ENCODE peak calls at places on chromosomes 1 and 21, in four cellular contexts. I, J, M and V are unnamed samples.

GRCh38 chr1:31423418-31423947 is 10.5 kb downstream of the SERINC2 start:
- DNase-seq in M (no peak), I (no peak), J (peak), V (no peak)

GRCh38 chr1:232422098-232422497 is 207.8 kb downstream of the SIPA1L2 start:
- DNase-seq in M (no peak), J (no peak), I (no peak), V (no peak)

GRCh38 chr21:36551731-36552457 is 72.0 kb upstream of the CLDN14 start:
- DNase-seq in I (peak), M (no peak), J (no peak), V (no peak)

GRCh38 chr1:234617135-234617985 is 7.4 kb upstream of the IRF2BP2 start:
- DNase-seq in J (no peak), I (no peak), M (no peak), V (no peak)

GRCh38 chr1:170494369-170494768 is 37.6 kb upstream of the GORAB start:
- DNase-seq in I (no peak), J (no peak), M (no peak), V (no peak)

GRCh38 chr1:32753532-32754281 is 51.1 kb upstream of the SYNC start:
- DNase-seq in I (peak), J (no peak), M (peak), V (no peak)

GRCh38 chr1:71695820-71696219 is 586.5 kb downstream of the NEGR1 start:
- DNase-seq in M (no peak), J (no peak), I (no peak), V (no peak)

GRCh38 chr1:32774950-32775634 is 42.1 kb downstream of the YARS1 start:
- DNase-seq in J (no peak), I (no peak), M (no peak), V (no peak)

GRCh38 chr1:246333855-246334254 is 173.2 kb downstream of the SMYD3 start:
- DNase-seq in I (no peak), M (no peak), J (no peak), V (no peak)

GRCh38 chr1:12034381-12034801 is 15.1 kb downstream of the MIIP start:
- DNase-seq in J (no peak), I (no peak), M (peak), V (no peak)

GRCh38 chr1:6002714-6003501 is 10.7 kb upstream of the NPHP4 start:
- DNase-seq in I (peak), J (no peak), M (no peak), V (no peak)

GRCh38 chr1:159941139-159941866 is 4.1 kb downstream of the IGSF9 start:
- DNase-seq in J (no peak), I (no peak), M (no peak), V (no peak)

GRCh38 chr1:226308166-226308722 is 720 bp downstream of the LIN9 start:
- DNase-seq in I (no peak), M (peak), J (no peak), V (no peak)

GRCh38 chr1:85278853-85279314 is 2.5 kb upstream of the BCL10 start:
- DNase-seq in M (peak), I (no peak), J (no peak), V (peak)

GRCh38 chr1:14740466-14740865 is 142.0 kb downstream of the KAZN start:
- DNase-seq in M (no peak), J (no peak), I (no peak), V (no peak)

GRCh38 chr1:83846138-83846537 is 152.8 kb downstream of the TTLL7 start:
- DNase-seq in I (no peak), J (no peak), M (no peak), V (no peak)

GRCh38 chr1:230972855-230973271 is 5.8 kb downstream of the TTC13 start:
- DNase-seq in M (no peak), I (no peak), J (peak), V (no peak)

GRCh38 chr1:84750110-84750509 is 59.8 kb upstream of the SSX2IP start:
- DNase-seq in M (no peak), J (no peak), I (no peak), V (no peak)

GRCh38 chr1:43545686-43546387 is 15.2 kb downstream of the PTPRF start:
- DNase-seq in I (peak), M (peak), J (no peak), V (no peak)

GRCh38 chr1:44693159-44693558 is 18.6 kb downstream of the ARMH1 start:
- DNase-seq in I (no peak), J (no peak), M (no peak), V (no peak)

GRCh38 chr1:100440075-100440809 is 87.9 kb downstream of the CDC14A start:
- DNase-seq in I (no peak), M (peak), J (no peak), V (no peak)

GRCh38 chr1:31102501-31102950 is 37.0 kb upstream of the PUM1 start:
- DNase-seq in J (no peak), I (no peak), M (no peak), V (no peak)

GRCh38 chr1:196034080-196034706 is 574.0 kb downstream of the KCNT2 start:
- DNase-seq in I (no peak), M (peak), J (no peak), V (no peak)

GRCh38 chr1:115727706-115728249 is 40.7 kb downstream of the CASQ2 start:
- DNase-seq in M (no peak), J (no peak), I (no peak), V (no peak)

GRCh38 chr1:211611818-211612217 is 32.9 kb upstream of the SLC30A1 start:
- DNase-seq in M (no peak), I (no peak), J (no peak), V (no peak)

GRCh38 chr1:150262388-150263320 is 5.1 kb downstream of the CA14 start:
- DNase-seq in I (no peak), J (no peak), M (peak), V (no peak)

GRCh38 chr1:173635116-173635515 is at the start of gene TEX50:
- DNase-seq in I (no peak), J (no peak), M (no peak), V (no peak)

GRCh38 chr21:16196521-16197208 is 466.9 kb downstream of the USP25 start:
- DNase-seq in I (no peak), J (no peak), M (no peak), V (no peak)

GRCh38 chr21:45132841-45133573 is 58.6 kb downstream of the ADARB1 start:
- DNase-seq in J (no peak), I (no peak), M (no peak), V (no peak)

GRCh38 chr1:12650001-12650421 is 6.1 kb downstream of the AADACL4 start:
- DNase-seq in M (no peak), I (no peak), J (no peak), V (no peak)

GRCh38 chr1:27000817-27001460 is 7.4 kb downstream of the TRNP1 start:
- DNase-seq in I (no peak), J (no peak), M (no peak), V (no peak)

GRCh38 chr1:41673355-41673754 is 188.9 kb upstream of the EDN2 start:
- DNase-seq in J (peak), I (no peak), M (no peak), V (no peak)

GRCh38 chr1:88311907-88312306 is 372.2 kb upstream of the PKN2 start:
- DNase-seq in I (no peak), J (no peak), M (no peak), V (no peak)

GRCh38 chr1:214566158-214567104 is 15.0 kb upstream of the PTPN14 start:
- DNase-seq in M (no peak), I (no peak), J (no peak), V (no peak)
- TF ChIP-seq MAX in M (no peak), I (no peak), J (no peak), V (no peak)

DNA sequence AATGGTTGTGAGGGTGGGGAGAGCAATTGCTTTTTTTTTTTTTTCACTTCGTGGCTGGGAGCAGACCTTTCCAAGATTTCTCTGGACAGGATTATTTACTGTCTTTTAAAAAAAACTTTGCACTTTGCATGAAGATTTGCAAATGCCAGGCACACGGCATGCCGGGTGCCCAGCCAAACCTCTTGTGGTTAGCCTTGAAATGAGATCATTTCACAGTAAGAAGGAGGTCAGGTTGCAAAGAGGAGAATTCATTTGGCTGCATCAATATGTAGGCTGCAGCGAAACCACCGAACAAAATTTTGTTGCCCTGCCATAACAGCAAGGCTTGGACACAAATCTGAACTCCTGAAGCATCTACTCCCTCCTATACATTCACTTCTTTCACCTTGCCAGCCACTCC is 36.5 kb upstream of the KCND3 start:
- DNase-seq in M (no peak), J (no peak), I (no peak), V (no peak)
- TF ChIP-seq EGR1 in M (no peak), J (no peak), I (no peak), V (no peak)

DNA sequence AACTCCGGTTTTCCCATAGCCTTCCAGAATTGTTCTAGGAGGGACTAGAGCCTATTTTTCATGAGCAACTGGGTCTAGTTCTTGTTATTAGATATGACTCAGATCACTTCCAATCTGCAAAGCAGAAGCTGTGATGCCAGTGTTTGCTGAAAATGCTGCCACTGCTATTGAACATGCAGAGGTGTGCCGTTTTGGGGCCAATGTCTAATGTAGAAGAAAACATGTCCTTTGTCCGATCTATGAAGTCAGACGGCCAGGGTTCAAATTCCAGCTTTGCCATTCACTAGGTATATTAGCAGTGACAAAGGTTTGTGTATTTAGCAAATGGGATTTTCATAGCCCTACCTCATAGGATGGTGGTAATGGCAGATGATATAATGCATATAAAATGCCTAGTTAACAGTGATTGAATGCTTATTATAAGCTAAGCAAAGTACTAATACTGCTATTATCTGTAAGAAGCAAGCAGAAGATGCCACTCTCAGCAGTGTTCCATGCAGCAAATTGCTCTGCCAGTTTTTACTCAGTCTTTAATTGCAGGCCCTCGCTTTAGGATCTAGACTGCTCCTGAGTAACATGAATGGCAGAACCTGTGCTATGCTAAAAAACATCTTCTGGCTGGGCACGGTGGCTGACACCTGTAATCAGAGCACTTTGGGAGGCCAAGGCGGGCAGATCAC is 40.1 kb upstream of the CXADR start:
- DNase-seq in M (no peak), I (no peak), J (no peak), V (no peak)
- TF ChIP-seq MAX in M (no peak), I (no peak), J (no peak), V (no peak)

GRCh38 chr1:110672001-110672752 is 2.6 kb downstream of the KCNA3 start:
- DNase-seq in I (peak), J (no peak), M (peak), V (no peak)
- TF ChIP-seq EGR1 in I (no peak), J (no peak), M (no peak), V (no peak)

DNA sequence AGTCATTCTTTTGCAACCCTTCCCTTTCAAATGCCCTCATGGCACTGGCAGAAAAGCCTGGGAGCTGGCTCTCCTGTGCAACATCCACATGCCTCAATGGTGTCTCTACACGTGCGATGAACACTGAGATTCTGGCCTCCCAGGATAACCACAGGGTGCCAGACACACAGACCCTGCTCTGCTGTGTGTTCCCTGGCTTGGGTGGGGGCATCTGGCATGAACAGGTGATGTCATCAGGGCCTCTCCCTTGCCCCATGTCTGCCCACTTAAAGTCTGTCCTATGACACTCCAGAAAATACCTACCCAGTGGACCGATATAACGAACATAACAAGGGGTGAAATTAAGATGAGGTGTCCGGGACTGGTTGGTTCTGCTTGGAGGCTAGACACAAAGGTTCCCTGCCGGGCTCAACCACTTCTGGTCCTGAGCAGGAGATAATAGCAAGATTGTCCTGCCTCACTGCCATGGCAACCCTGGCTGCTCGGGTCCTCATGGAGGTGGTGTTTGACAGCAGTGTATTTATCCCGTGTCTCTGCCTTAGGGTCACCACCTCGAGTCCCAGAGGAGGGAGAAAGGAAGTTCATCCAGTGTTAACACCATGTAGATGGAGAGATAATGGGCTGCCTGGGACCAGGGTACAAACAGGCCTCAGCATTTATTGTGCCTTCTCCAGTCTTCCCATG is 19.3 kb downstream of the INSRR start:
- DNase-seq in J (no peak), M (no peak), I (no peak), V (no peak)
- TF ChIP-seq MAX in J (no peak), M (no peak), I (no peak), V (no peak)

DNA sequence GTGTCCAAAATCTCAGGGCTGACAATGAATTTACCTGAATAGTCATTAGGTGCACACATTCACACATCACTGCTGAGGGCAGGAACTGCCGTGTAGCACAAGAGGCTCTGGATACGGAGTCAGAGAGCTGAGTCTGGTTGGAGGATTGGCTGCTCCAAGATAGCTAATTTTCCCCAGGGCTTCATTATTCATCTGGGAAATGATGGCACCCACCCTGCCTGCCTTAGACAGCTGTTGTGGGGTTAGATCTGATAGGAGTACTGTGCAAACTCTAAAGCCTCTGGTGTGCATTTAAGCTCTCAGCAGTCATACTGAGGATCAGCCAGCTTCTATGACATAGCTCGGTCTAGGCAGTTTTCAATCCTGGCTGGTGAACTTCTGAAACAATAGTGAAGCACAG is 67.0 kb downstream of the LMX1A start:
- DNase-seq in M (no peak), J (no peak), I (no peak), V (no peak)
- TF ChIP-seq EGR1 in M (no peak), J (no peak), I (no peak), V (no peak)

GRCh38 chr1:73854527-73854926 is 343.4 kb downstream of the LRRIQ3 start:
- DNase-seq in M (no peak), I (no peak), J (no peak), V (no peak)
- TF ChIP-seq MAX in M (no peak), I (no peak), J (no peak), V (no peak)

GRCh38 chr1:206961668-206962067 is 8.6 kb downstream of the FCAMR start:
- DNase-seq in I (no peak), J (no peak), M (no peak), V (no peak)

GRCh38 chr1:206963119-206963712 is 7.0 kb downstream of the FCAMR start:
- DNase-seq in M (no peak), I (no peak), J (no peak), V (no peak)

GRCh38 chr1:206960676-206961386 is 9.4 kb downstream of the FCAMR start:
- DNase-seq in M (peak), J (no peak), I (no peak), V (no peak)

GRCh38 chr1:206963740-206964139 is 6.5 kb downstream of the FCAMR start:
- DNase-seq in J (no peak), M (peak), I (no peak), V (no peak)

GRCh38 chr1:206962269-206962668 is 8.0 kb downstream of the FCAMR start:
- DNase-seq in J (no peak), M (no peak), I (no peak), V (no peak)
- TF ChIP-seq EGR1 in J (no peak), M (no peak), I (no peak), V (no peak)

DNA sequence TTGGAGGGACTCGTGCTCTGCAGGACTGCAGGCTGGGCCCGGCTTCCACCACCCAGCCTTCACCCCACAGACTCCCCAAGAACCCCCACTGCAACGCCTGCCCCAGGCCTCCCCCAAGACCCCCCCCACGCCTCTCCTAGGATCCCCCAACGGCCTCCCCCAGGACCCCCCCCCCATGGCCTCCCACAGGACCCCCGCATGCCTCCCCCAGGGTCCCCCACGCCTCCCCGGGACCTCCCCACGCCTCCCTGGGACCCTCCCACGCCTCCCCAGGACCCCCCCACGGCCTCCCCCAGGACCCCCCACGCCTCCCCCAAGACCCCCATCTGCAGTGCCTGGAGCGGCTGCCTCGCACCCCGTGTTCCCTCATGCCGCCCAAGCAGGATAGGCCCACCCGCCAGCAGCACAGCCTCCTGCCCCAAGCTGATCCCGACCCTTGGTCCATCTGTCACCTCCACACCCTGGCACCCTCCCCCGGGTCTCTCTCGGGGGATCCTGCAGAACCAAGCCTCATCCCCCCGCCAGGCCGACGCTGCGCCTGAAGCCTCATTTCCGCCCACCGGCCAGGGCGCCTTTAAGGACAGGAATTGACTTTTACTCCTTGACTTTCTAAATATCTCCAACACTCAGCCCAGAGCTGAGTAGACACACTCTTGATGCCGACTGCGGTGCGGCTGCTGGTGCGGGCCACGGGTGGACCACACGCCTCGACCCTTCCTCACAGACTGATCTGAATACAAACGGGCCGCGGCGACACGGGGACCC is 14.1 kb upstream of the RNF223 start:
- DNase-seq in M (no peak), J (no peak), I (no peak), V (no peak)
- TF ChIP-seq MAX in M (no peak), J (no peak), I (no peak), V (no peak)